ENCODE peak calls at places on chromosomes 16 and 17, in five cellular contexts. B is mammary epithelial cell, W is fibroblast of lung, H is PC-3, M is GM12878. L is an unnamed sample.

GRCh38 chr17:39641119-39641496 is 4.2 kb downstream of the STARD3 start:
- DNase-seq in H (no peak), M (no peak), W (no peak), B (no peak), L (no peak)

GRCh38 chr17:79630120-79630519 is 19.3 kb upstream of the RBFOX3 start:
- DNase-seq in B (no peak), M (no peak), W (no peak), H (no peak), L (no peak)

GRCh38 chr16:1879477-1879876 is 7.5 kb upstream of the MEIOB start:
- DNase-seq in M (no peak), W (no peak), H (no peak), B (no peak), L (no peak)

GRCh38 chr17:64339516-64340475 is 50.9 kb downstream of the PECAM1 start:
- DNase-seq in H (peak), W (no peak), M (no peak), B (no peak), L (no peak)

GRCh38 chr17:77746901-77747620 is 211.4 kb upstream of the TNRC6C start:
- DNase-seq in H (no peak), B (no peak), W (no peak), M (no peak), L (no peak)

GRCh38 chr16:1707193-1707790 is 1.3 kb downstream of the MAPK8IP3 start:
- DNase-seq in B (no peak), H (peak), M (no peak), W (peak), L (no peak)

GRCh38 chr17:17890773-17891759 is 54.3 kb upstream of the SREBF1 start:
- DNase-seq in B (peak), H (peak), W (peak), M (no peak), L (peak)

GRCh38 chr17:57666198-57666870 is 78.8 kb downstream of the CCDC182 start:
- DNase-seq in B (no peak), H (no peak), W (no peak), M (no peak), L (no peak)

GRCh38 chr17:67452681-67453554 is 75.8 kb downstream of the PITPNC1 start:
- DNase-seq in M (peak), H (no peak), W (no peak), B (no peak), L (no peak)

GRCh38 chr17:48541574-48542113 is 3.3 kb downstream of the HOXB2 start:
- DNase-seq in H (no peak), M (no peak), W (no peak), B (peak), L (no peak)

GRCh38 chr17:1645207-1646171 is at the start of gene SCARF1:
- DNase-seq in H (no peak), W (no peak), B (no peak), M (no peak), L (no peak)

GRCh38 chr16:2963074-2963610 is 933 bp upstream of the KREMEN2 start:
- DNase-seq in W (no peak), M (no peak), B (no peak), H (no peak), L (no peak)
- TF ChIP-seq EZH2 in W (no peak), M (no peak), B (no peak), H (no peak), L (no peak)

GRCh38 chr17:54221499-54221898 is 398.8 kb downstream of the KIF2B start:
- DNase-seq in B (no peak), H (no peak), M (no peak), W (no peak), L (no peak)
- H2AFZ ChIP-seq in B (no peak), H (no peak), M (no peak), W (no peak), L (no peak)

GRCh38 chr16:88299751-88300462 is 82.9 kb upstream of the ZNF469 start:
- DNase-seq in W (no peak), H (no peak), M (no peak), B (no peak), L (no peak)
- TF ChIP-seq EZH2 in W (no peak), H (no peak), M (no peak), B (no peak), L (no peak)

GRCh38 chr16:30151091-30151490 is 28.1 kb upstream of the MAPK3 start:
- DNase-seq in M (no peak), W (no peak), H (no peak), B (no peak), L (no peak)
- H2AFZ ChIP-seq in M (no peak), W (no peak), H (no peak), B (no peak), L (no peak)

DNA sequence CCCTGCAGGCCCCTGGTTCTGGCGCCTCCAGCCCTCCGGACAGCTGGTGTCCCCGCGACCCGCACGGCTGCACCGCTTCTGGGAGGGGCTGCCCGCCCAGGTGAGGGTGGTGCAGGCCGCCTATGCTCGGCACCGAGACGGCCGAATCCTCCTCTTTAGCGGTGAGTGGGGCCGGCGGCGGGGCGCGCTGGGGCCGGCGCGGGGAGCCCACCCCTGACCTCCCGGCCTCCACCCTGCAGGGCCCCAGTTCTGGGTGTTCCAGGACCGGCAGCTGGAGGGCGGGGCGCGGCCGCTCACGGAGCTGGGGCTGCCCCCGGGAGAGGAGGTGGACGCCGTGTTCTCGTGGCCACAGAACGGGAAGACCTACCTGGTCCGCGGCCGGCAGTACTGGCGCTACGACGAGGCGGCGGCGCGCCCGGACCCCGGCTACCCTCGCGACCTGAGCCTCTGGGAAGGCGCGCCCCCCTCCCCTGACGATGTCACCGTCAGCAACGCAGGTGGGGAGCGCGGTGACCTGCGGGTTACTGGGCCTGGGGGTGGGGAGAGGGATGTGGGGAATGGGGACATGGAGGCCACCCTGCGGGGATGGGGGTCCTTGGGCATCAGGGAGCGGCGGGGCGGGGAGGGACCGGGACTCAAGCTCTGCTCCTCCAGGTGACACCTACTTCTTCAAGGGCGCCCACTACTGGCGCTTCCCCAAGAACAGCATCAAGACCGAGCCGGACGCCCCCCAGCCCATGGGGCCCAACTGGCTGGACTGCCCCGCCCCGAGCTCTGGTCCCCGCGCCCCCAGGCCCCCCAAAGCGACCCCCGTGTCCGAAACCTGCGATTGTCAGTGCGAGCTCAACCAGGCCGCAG is 7.0 kb upstream of the IL32 start:
- DNase-seq in H (peak), B (no peak), W (no peak), M (no peak), L (peak)
- TF ChIP-seq EZH2 in H (no peak), B (no peak), W (no peak), M (no peak), L (no peak)

GRCh38 chr16:77236063-77236511 is 36.9 kb downstream of the SYCE1L start:
- DNase-seq in B (peak), M (no peak), W (peak), H (peak), L (peak)
- H2AFZ ChIP-seq in B (peak), M (peak), W (peak), H (peak), L (peak)

GRCh38 chr16:86505899-86506864 is 4.1 kb upstream of the FOXF1 start:
- DNase-seq in M (no peak), H (no peak), W (no peak), B (no peak), L (no peak)
- TF ChIP-seq EZH2 in M (no peak), H (peak), W (no peak), B (peak), L (no peak)

GRCh38 chr17:29115435-29115834 is 64.8 kb downstream of the MYO18A start:
- DNase-seq in H (no peak), B (no peak), M (no peak), W (no peak), L (no peak)

GRCh38 chr17:29114141-29114540 is 66.1 kb downstream of the MYO18A start:
- DNase-seq in W (no peak), H (no peak), M (no peak), B (no peak), L (no peak)

GRCh38 chr17:29116652-29117439 is 63.4 kb downstream of the MYO18A start:
- DNase-seq in W (peak), M (peak), B (peak), H (peak), L (peak)

GRCh38 chr17:29117440-29117753 is 62.8 kb downstream of the MYO18A start:
- DNase-seq in B (no peak), W (no peak), H (no peak), M (no peak), L (no peak)

DNA sequence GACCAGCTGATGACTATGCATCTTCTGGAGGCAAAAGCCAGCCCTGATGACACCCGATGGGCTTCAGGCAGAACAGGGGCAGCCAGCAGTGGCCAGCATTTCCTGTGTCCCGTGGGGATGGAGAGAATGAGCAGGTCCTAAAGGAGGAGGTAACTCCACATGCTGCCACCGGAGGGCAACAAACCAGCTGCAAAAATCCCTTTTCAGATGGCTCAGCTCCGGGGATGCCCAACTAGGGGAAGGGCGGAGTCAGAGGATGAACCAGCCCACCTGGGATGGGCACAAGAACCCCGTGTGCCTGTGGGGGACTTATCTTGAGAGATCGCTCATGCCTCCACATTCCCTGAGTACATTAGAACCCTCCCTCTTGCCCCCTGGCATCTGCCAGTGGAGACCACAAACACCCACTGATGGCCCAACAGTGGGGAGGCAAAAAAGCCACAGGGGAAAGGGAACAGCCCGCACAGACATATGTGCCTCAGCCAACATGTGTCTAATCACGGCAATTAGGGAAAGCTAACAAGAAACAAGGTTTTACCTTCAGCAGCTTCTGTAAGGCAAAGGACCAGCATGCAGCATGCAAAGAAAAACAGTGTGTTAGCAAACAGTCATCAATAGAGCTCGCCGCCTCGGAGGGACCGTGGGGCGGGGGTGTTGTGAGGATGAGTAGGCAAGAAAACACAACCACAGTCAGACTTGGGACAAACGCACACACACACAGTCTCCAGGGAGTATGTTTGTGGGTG is 64.1 kb downstream of the MYO18A start:
- DNase-seq in B (peak), H (peak), M (no peak), W (peak), L (peak)
- H2AFZ ChIP-seq in B (no peak), H (no peak), M (no peak), W (no peak), L (no peak)

GRCh38 chr17:46818319-46818928 is at the start of gene WNT3:
- DNase-seq in W (no peak), B (no peak), M (no peak), H (no peak), L (no peak)

GRCh38 chr17:46818929-46819859 is 702 bp upstream of the WNT3 start:
- DNase-seq in M (no peak), B (no peak), H (no peak), W (no peak), L (peak)

GRCh38 chr17:46819906-46820351 is 1.4 kb upstream of the WNT3 start:
- DNase-seq in H (no peak), M (no peak), W (no peak), B (no peak), L (no peak)

GRCh38 chr17:46817151-46817900 is 1.2 kb downstream of the WNT3 start:
- DNase-seq in M (no peak), B (no peak), H (no peak), W (no peak), L (no peak)

DNA sequence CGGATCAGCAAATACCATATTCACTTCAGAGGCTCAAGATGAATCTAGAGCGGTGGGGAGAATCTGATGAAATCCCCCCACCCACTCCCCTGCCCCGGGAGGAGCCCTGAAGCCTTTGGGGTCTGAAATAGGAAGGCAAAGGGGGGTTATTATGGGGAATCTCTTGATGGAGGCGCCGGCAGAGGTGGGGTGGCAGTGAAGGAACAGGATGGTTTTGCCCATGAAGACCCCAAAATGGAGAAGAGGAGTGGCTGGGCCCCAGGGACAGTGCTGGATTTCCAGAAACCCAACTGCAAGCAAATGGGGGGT is 637 bp downstream of the WNT3 start:
- DNase-seq in M (no peak), B (no peak), W (no peak), H (no peak), L (no peak)
- TF ChIP-seq EZH2 in M (no peak), B (no peak), W (no peak), H (no peak), L (no peak)

DNA sequence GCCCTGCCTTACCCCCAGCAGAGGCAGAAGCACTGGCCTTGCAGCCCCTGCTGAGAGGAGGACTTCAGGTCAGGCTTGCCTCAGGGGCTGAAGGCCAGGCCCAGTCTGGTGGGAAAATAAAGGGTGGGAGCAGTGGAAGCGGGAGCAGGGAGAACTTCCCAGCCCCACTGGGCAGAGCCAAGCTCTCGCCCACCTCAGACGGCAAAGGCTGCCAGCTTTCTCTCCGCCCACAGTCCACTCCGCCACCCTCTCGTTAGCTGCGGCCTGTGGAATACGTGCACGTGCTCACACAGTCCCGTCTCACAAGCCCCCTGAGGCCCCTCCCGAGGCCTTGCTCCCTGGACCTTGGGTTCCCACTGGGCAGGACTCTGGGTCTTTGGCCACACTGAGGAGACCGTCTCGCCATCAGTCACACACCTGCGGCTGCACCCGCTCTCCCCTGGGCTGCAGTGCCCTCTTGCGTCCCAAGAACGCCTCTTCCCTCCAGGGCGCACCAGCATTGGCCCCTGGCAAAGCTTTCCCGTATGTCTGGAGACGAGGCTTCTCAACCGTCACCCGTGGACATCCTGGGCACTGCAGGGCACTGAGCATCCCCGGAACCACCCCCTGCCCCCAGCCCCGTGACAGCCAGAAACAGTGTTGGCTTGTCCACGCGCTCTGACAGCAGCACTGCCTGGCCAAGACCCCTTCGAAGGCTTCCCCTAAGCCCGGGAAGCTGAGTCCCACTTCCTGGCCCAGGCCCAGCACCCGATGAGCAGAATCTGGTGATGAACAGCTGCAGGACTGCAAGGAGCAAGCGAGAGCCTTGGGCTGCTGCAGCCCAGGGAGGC is 8.3 kb downstream of the MRPL28 start:
- DNase-seq in H (peak), M (no peak), B (peak), W (peak), L (peak)
- H2AFZ ChIP-seq in H (peak), M (peak), B (peak), W (no peak), L (no peak)